ENCODE peak calls at places on chromosomes 3 and 15, in ten cellular contexts. H is T-helper 1 cell, G is cardiac muscle cell, K is NCI-H187, X is ACHN, W is amniotic stem cell, Y is transverse colon, P is GM23248, B is RWPE1, D is osteocyte. M is an unnamed sample.

GRCh38 chr3:112017081-112017480 is 17.5 kb upstream of the TMPRSS7 start:
- DNase-seq in D (no peak), W (no peak), H (no peak), B (no peak), X (no peak), P (peak; percentile 50), Y (no peak), G (no peak), K (no peak), M (no peak)

GRCh38 chr3:161508852-161509477 is 12.4 kb downstream of the OTOL1 start:
- DNase-seq in Y (no peak), B (peak; percentile 27), G (peak; percentile 24), K (no peak), P (peak; percentile 17), W (no peak), D (no peak), H (no peak), X (no peak), M (peak; percentile 4)

GRCh38 chr3:129525341-129525968 is 3.0 kb upstream of the RHO start:
- DNase-seq in G (no peak), X (no peak), B (no peak), H (no peak), D (no peak), W (peak; percentile 26), P (peak; percentile 90), K (no peak), Y (no peak), M (no peak)

GRCh38 chr3:9468460-9468859 is 71.0 kb downstream of the SETD5 start:
- DNase-seq in X (no peak), Y (no peak), D (no peak), K (no peak), B (no peak), H (no peak), W (no peak), P (peak; percentile 67), G (no peak), M (no peak)

GRCh38 chr3:126166009-126166408 is 14.4 kb downstream of the ALDH1L1 start:
- DNase-seq in B (no peak), G (no peak), K (no peak), W (no peak), Y (no peak), X (no peak), H (no peak), P (no peak), D (no peak), M (no peak)

GRCh38 chr3:64502284-64502683 is 185.5 kb downstream of the ADAMTS9 start:
- DNase-seq in K (no peak), B (no peak), Y (no peak), G (no peak), H (no peak), D (no peak), P (no peak), W (no peak), X (no peak), M (no peak)

GRCh38 chr3:13785853-13786455 is 93.9 kb downstream of the WNT7A start:
- DNase-seq in Y (no peak), X (no peak), W (no peak), P (no peak), D (no peak), H (no peak), B (no peak), G (no peak), K (no peak), M (no peak)

GRCh38 chr3:32045091-32045964 is 61.1 kb upstream of the GPD1L start:
- DNase-seq in B (peak; percentile 61), D (peak; percentile 36), G (peak; percentile 29), H (no peak), Y (peak; percentile 46), K (no peak), X (no peak), W (peak; percentile 12), P (peak; percentile 45), M (no peak)

GRCh38 chr15:52019394-52020252 is 604 bp downstream of the MAPK6 start:
- DNase-seq in D (peak; percentile 93), H (peak; percentile 50), Y (peak; percentile 92), W (peak; percentile 68), B (peak; percentile 92), X (peak; percentile 79), P (peak; percentile 98), G (peak; percentile 79), K (no peak), M (peak; percentile 78)

M was measured in Caki2.